ENCODE peak calls at places on chromosome 18, in ten cellular contexts. L is CD8-positive, alpha-beta memory T cell; E is neural progenitor cell; A is psoas muscle; B is CD4-positive, alpha-beta memory T cell; Q is neuronal stem cell; Z is Peyer's patch; Y is stomach; U is CD4-positive, CD25-positive, alpha-beta regulatory T cell; O is mucosa of descending colon. C is an unnamed sample. For H3K9me3, the result is how much of the 10 kb centered on the place peaks cover.

GRCh38 chr18:986071-986470 is 81.4 kb downstream of the ADCYAP1 start:
- DNase-seq in L (no peak), E (peak), A (no peak), B (no peak), Q (no peak), Z (no peak), Y (no peak), U (no peak), O (no peak), C (no peak)

GRCh38 chr18:71442830-71443229 is 1101.3 kb downstream of the CBLN2 start:
- DNase-seq in L (no peak), E (no peak), A (no peak), B (no peak), Q (no peak), Z (no peak), Y (no peak), U (no peak), O (no peak), C (no peak)

GRCh38 chr18:60649107-60649506 is 276.5 kb upstream of the MC4R start:
- DNase-seq in L (no peak), E (no peak), A (no peak), B (no peak), Q (no peak), Z (no peak), Y (no peak), U (no peak), O (no peak), C (no peak)

GRCh38 chr18:69617888-69618287 is 217.2 kb downstream of the DOK6 start:
- DNase-seq in L (no peak), E (no peak), A (no peak), B (no peak), Q (no peak), Z (no peak), Y (no peak), U (no peak), O (no peak), C (no peak)

GRCh38 chr18:42155024-42155423 is 200.0 kb downstream of the PIK3C3 start:
- DNase-seq in L (no peak), E (peak), A (no peak), B (no peak), Q (no peak), Z (no peak), Y (no peak), U (no peak), O (no peak), C (no peak)

GRCh38 chr18:998976-999375 is 94.3 kb downstream of the ADCYAP1 start:
- DNase-seq in L (no peak), E (peak), A (no peak), B (no peak), Q (no peak), Z (no peak), Y (no peak), U (no peak), O (no peak), C (no peak)

GRCh38 chr18:75063196-75063595 is 145.7 kb downstream of the PTGR3 start:
- DNase-seq in L (no peak), E (no peak), A (no peak), B (no peak), Q (no peak), Z (no peak), Y (no peak), U (no peak), O (no peak), C (no peak)

GRCh38 chr18:57029761-57030160 is 117.1 kb upstream of the BOD1L2 start:
- DNase-seq in L (no peak), E (peak), A (no peak), B (no peak), Q (no peak), Z (no peak), Y (no peak), U (no peak), O (no peak), C (no peak)

GRCh38 chr18:54279477-54280205 is 10.3 kb downstream of the POLI start:
- DNase-seq in L (no peak), E (no peak), A (no peak), B (no peak), Q (no peak), Z (no peak), Y (no peak), U (no peak), O (no peak), C (no peak)

GRCh38 chr18:64202229-64202835 is 53.4 kb upstream of the LINC00305 start:
- DNase-seq in L (no peak), E (peak), A (no peak), B (no peak), Q (no peak), Z (no peak), Y (no peak), U (no peak), O (no peak), C (no peak)

GRCh38 chr18:28108801-28109200 is 68.1 kb downstream of the CDH2 start:
- DNase-seq in L (no peak), E (peak), A (no peak), B (no peak), Q (no peak), Z (no peak), Y (no peak), U (no peak), O (no peak), C (no peak)

GRCh38 chr18:42514522-42514921 is 559.5 kb downstream of the PIK3C3 start:
- DNase-seq in L (no peak), E (no peak), A (no peak), B (no peak), Q (no peak), Z (no peak), Y (no peak), U (no peak), O (no peak), C (no peak)

GRCh38 chr18:48539406-48540328 is 836 bp downstream of the CTIF start:
- DNase-seq in L (peak), E (peak), A (peak), B (peak), Q (peak), Z (peak), Y (peak), U (peak), O (peak), C (no peak)

GRCh38 chr18:77134611-77135010 is 2.0 kb upstream of the MBP start:
- DNase-seq in L (no peak), E (no peak), A (no peak), B (no peak), Q (no peak), Z (no peak), Y (no peak), U (peak), O (no peak), C (no peak)

GRCh38 chr18:2303517-2304238 is 267.6 kb downstream of the METTL4 start:
- DNase-seq in L (no peak), E (no peak), A (no peak), B (no peak), Q (no peak), Z (no peak), Y (no peak), U (no peak), O (no peak), C (no peak)

GRCh38 chr18:48682768-48683167 is 143.9 kb downstream of the CTIF start:
- DNase-seq in L (no peak), E (no peak), A (no peak), B (no peak), Q (no peak), Z (peak), Y (no peak), U (no peak), O (no peak), C (no peak)

DNA sequence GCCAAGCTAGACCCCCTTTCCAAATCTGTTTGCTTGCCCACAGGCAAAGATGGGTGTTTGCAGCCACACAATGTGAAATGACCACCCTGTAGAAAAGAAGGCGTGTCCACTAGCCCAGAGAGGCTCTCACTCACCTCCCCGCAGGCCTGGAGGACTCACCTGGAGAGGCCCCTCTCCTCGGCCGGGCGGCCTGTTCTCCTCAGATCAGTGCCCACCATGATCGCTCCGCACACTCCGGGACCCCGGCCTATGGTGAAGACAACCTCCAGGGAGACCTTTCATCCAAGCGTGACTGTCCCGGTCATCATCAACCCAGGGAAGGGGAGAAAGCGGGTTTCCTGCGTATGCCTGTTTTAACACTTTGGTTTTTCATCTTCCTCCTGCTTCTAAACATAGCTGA is 328.7 kb upstream of the SALL3 start:
- DNase-seq in L (no peak), E (no peak), A (no peak), B (no peak), Q (no peak), Z (peak), Y (no peak), U (no peak), O (no peak), C (no peak)
- H3K9me3 ChIP-seq in L (under half), E (under half), A (under half), B (under half), Q (under half), Z (under half), Y (under half), U (under half), O (under half), C (under half)

DNA sequence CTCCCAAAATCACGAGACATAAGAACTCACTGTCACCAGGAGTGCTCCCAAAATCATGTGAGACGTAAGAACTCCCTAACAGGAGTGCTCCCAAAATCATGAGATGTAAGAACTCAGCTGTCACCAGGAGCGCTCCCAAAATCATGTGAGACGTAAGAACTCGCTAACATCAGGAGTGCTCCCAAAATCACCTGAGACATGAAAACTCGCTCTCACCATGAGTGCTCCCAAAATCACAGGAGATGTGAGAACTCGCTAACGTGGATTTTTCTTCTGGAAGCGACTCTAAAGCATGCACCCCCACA is 53.1 kb downstream of the CTDP1 start:
- DNase-seq in L (no peak), E (no peak), A (no peak), B (no peak), Q (no peak), Z (no peak), Y (no peak), U (peak), O (no peak), C (no peak)
- H3K9me3 ChIP-seq in L (under half), E (under half), A (under half), B (under half), Q (half or more), Z (under half), Y (half or more), U (under half), O (under half), C (under half)

GRCh38 chr18:58896268-58896667 is 31.6 kb downstream of the ZNF532 start:
- DNase-seq in L (no peak), E (no peak), A (no peak), B (no peak), Q (no peak), Z (no peak), Y (no peak), U (peak), O (no peak), C (no peak)

GRCh38 chr18:58896734-58897508 is 32.2 kb downstream of the ZNF532 start:
- DNase-seq in L (no peak), E (no peak), A (no peak), B (no peak), Q (no peak), Z (no peak), Y (no peak), U (no peak), O (no peak), C (no peak)

GRCh38 chr18:58900015-58900649 is 35.5 kb downstream of the ZNF532 start:
- DNase-seq in L (no peak), E (no peak), A (no peak), B (no peak), Q (no peak), Z (no peak), Y (no peak), U (no peak), O (no peak), C (no peak)

GRCh38 chr18:58897994-58898393 is 33.3 kb downstream of the ZNF532 start:
- DNase-seq in L (no peak), E (no peak), A (no peak), B (no peak), Q (no peak), Z (no peak), Y (no peak), U (no peak), O (no peak), C (no peak)

DNA sequence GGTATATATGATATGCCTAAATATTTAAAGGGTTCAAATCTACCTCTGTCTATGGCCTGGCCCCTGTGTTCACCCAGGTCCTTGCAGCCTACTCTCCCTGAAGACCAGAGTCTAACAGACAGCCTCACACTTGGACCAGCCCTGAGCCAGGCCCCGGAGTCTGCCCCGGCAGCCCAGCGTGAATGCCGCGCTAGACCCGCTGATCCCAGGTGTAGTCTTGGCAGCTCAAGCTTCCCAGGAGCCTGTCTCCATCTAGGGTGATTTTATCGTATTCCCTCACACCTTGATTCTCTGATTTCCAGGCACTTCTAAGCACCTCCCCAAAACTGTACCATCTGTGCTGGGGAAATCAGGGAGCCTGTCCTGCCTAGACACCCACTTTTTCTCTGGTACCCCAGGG is 33.8 kb downstream of the ZNF532 start:
- DNase-seq in L (no peak), E (no peak), A (no peak), B (no peak), Q (no peak), Z (no peak), Y (no peak), U (no peak), O (no peak), C (no peak)
- H3K9me3 ChIP-seq in L (under half), E (under half), A (under half), B (under half), Q (under half), Z (under half), Y (under half), U (under half), O (under half), C (under half)

DNA sequence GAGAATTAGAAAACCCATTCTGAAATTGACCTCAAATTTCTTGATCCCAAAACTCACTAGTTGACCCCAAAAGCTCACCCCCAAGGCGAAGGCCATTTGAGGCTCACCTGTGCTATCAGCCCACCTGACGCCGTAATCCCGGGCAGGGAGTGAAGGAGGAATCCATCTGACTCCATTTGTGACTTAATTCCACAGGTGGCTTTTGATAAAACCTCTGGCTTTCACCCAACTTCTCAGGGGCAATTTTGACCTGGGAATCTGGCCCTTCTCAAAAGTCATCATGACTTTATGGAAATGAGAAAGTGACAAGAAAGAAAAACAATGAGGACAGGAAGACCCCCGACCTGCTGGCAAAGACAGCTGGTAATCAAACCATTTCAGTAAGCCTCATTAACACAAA is 86.9 kb upstream of the SALL3 start:
- DNase-seq in L (no peak), E (no peak), A (no peak), B (no peak), Q (no peak), Z (no peak), Y (no peak), U (no peak), O (no peak), C (no peak)
- H3K9me3 ChIP-seq in L (under half), E (under half), A (under half), B (under half), Q (under half), Z (under half), Y (under half), U (under half), O (under half), C (under half)

GRCh38 chr18:50458796-50459195 is 84.0 kb downstream of the SKA1 start:
- DNase-seq in L (no peak), E (no peak), A (no peak), B (no peak), Q (no peak), Z (no peak), Y (no peak), U (no peak), O (no peak), C (no peak)

GRCh38 chr18:50456285-50456684 is 81.4 kb downstream of the SKA1 start:
- DNase-seq in L (no peak), E (no peak), A (no peak), B (no peak), Q (no peak), Z (no peak), Y (no peak), U (no peak), O (no peak), C (no peak)

GRCh38 chr18:50460062-50460461 is 85.2 kb downstream of the SKA1 start:
- DNase-seq in L (no peak), E (no peak), A (no peak), B (no peak), Q (no peak), Z (no peak), Y (no peak), U (no peak), O (no peak), C (no peak)

GRCh38 chr18:50457639-50458038 is 82.8 kb downstream of the SKA1 start:
- DNase-seq in L (no peak), E (no peak), A (no peak), B (no peak), Q (no peak), Z (no peak), Y (no peak), U (no peak), O (no peak), C (no peak)

GRCh38 chr18:50458366-50458765 is 83.5 kb downstream of the SKA1 start:
- DNase-seq in L (no peak), E (no peak), A (no peak), B (no peak), Q (no peak), Z (no peak), Y (no peak), U (no peak), O (no peak), C (no peak)
- H3K9me3 ChIP-seq in L (under half), E (under half), A (under half), B (under half), Q (under half), Z (under half), Y (under half), U (under half), O (under half), C (under half)

GRCh38 chr18:78563110-78563509 is 416.5 kb upstream of the SALL3 start:
- DNase-seq in L (no peak), E (no peak), A (no peak), B (no peak), Q (no peak), Z (no peak), Y (no peak), U (no peak), O (no peak), C (no peak)

GRCh38 chr18:78566720-78567119 is 412.9 kb upstream of the SALL3 start:
- DNase-seq in L (no peak), E (no peak), A (no peak), B (no peak), Q (no peak), Z (no peak), Y (no peak), U (no peak), O (no peak), C (no peak)

GRCh38 chr18:78564030-78564429 is 415.6 kb upstream of the SALL3 start:
- DNase-seq in L (no peak), E (no peak), A (no peak), B (no peak), Q (no peak), Z (no peak), Y (no peak), U (no peak), O (no peak), C (no peak)

GRCh38 chr18:78565240-78565639 is 414.4 kb upstream of the SALL3 start:
- DNase-seq in L (no peak), E (no peak), A (no peak), B (no peak), Q (no peak), Z (no peak), Y (no peak), U (no peak), O (no peak), C (no peak)

GRCh38 chr18:78566065-78566464 is 413.6 kb upstream of the SALL3 start:
- DNase-seq in L (no peak), E (no peak), A (no peak), B (no peak), Q (no peak), Z (no peak), Y (no peak), U (no peak), O (no peak), C (no peak)
- H3K9me3 ChIP-seq in L (under half), E (under half), A (under half), B (under half), Q (under half), Z (under half), Y (under half), U (under half), O (under half), C (under half)

GRCh38 chr18:52812834-52813233 is 472.8 kb downstream of the DCC start:
- DNase-seq in L (no peak), E (no peak), A (no peak), B (no peak), Q (no peak), Z (no peak), Y (no peak), U (no peak), O (no peak), C (no peak)
- H3K9me3 ChIP-seq in L (under half), E (under half), A (under half), B (under half), Q (under half), Z (under half), Y (under half), U (under half), O (under half), C (under half)

DNA sequence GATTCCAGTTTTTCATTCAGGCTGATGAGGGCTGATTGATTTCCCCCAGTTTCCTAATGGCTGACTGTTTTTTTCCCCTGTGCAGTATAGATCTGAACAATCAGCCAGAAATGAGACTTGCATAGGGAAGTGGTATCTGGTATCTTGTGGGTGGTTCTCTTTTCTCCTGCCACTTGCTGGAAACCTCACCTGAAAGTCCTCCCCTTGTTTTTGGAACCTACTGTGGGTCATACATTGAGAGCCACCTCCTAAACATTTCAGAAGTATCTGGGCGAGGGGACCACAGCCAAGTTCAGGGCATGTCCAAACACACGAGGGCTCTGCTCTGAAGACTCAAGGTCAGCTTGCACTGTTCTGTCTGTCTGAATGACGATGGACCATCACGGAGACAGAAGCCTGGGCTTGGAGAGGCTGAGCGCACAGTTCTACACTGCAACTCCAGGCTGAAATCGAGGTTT is 19.3 kb downstream of the ALPK2 start:
- DNase-seq in L (no peak), E (no peak), A (no peak), B (no peak), Q (no peak), Z (no peak), Y (no peak), U (peak), O (no peak), C (no peak)
- H3K9me3 ChIP-seq in L (under half), E (under half), A (under half), B (under half), Q (under half), Z (under half), Y (under half), U (under half), O (under half), C (under half)

DNA sequence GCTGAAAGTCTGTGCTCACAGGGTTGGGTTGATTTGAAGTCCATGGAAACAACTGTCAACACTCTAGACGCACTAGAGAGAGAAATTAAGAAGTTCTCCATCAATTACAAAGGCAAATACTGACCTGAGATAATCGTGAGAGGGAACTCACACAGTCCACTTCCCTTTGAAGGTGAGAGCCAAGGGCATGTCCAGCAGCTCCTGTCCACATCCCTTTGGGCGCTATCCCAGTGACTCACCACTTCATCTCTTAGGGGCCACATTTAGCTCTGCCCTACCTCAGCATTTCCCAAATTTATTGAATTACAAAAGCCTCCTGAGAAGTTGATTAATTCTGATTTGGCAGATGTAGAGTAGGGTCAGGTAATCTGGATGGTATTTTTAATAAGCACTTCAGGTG is 148.8 kb upstream of the MAPRE2 start:
- DNase-seq in L (no peak), E (no peak), A (no peak), B (no peak), Q (no peak), Z (no peak), Y (no peak), U (no peak), O (no peak), C (no peak)
- H3K9me3 ChIP-seq in L (under half), E (under half), A (under half), B (under half), Q (under half), Z (under half), Y (under half), U (under half), O (under half), C (under half)